ENCODE peak calls at places on chromosomes 7 and 10, in nine cellular contexts. M, L, J, Q, A, P, O, V and I are unnamed samples.
A peak's percentile ranks its signal among the peaks of the same experiment; 100 is the strongest.

GRCh38 chr10:3716093-3716492 is 68.9 kb downstream of the KLF6 start:
- DNase-seq in M (no peak), L (no peak), J (no peak), Q (no peak), A (no peak), P (no peak), O (no peak), V (no peak), I (no peak)

GRCh38 chr7:108138911-108139310 is 8.8 kb upstream of the LAMB4 start:
- DNase-seq in M (no peak), L (no peak), J (no peak), Q (no peak), A (no peak), P (no peak), O (no peak), V (no peak), I (no peak)

GRCh38 chr7:22640269-22640668 is 86.7 kb upstream of the IL6 start:
- DNase-seq in M (no peak), L (no peak), J (no peak), Q (no peak), A (no peak), P (no peak), O (no peak), V (no peak), I (no peak)

GRCh38 chr10:13587367-13587766 is 602 bp downstream of the PRPF18 start:
- DNase-seq in M (no peak), L (peak; percentile 38), J (no peak), Q (no peak), A (no peak), P (peak; percentile 75), O (no peak), V (peak; percentile 50), I (no peak)

GRCh38 chr10:50991496-50992355 is 82.6 kb upstream of the PRKG1 start:
- DNase-seq in M (no peak), L (peak; percentile 79), J (no peak), Q (no peak), A (no peak), P (peak; percentile 74), O (no peak), V (no peak), I (no peak)

GRCh38 chr10:115831025-115831424 is 442.0 kb downstream of the GFRA1 start:
- DNase-seq in M (no peak), L (no peak), J (no peak), Q (no peak), A (no peak), P (no peak), O (no peak), V (no peak), I (no peak)

GRCh38 chr7:26183545-26184282 is 16.8 kb downstream of the HNRNPA2B1 start:
- DNase-seq in M (no peak), L (no peak), J (no peak), Q (no peak), A (no peak), P (no peak), O (no peak), V (peak; percentile 38), I (no peak)

GRCh38 chr7:133642907-133643306 is 390.0 kb downstream of the EXOC4 start:
- DNase-seq in M (no peak), L (no peak), J (no peak), Q (no peak), A (no peak), P (no peak), O (no peak), V (no peak), I (no peak)

GRCh38 chr7:81467964-81468363 is 301.9 kb downstream of the HGF start:
- DNase-seq in M (no peak), L (no peak), J (no peak), Q (no peak), A (no peak), P (no peak), O (no peak), V (no peak), I (no peak)

GRCh38 chr7:85030893-85031292 is 156.0 kb downstream of the SEMA3D start:
- DNase-seq in M (peak; percentile 15), L (peak; percentile 80), J (peak; percentile 59), Q (peak; percentile 8), A (peak; percentile 70), P (no peak), O (no peak), V (peak; percentile 79), I (peak; percentile 37)

GRCh38 chr7:88363249-88363648 is 56.6 kb upstream of the STEAP4 start:
- DNase-seq in M (no peak), L (no peak), J (no peak), Q (no peak), A (no peak), P (no peak), O (no peak), V (peak; percentile 53), I (no peak)

GRCh38 chr7:30135551-30136271 is 925 bp downstream of the MTURN start:
- DNase-seq in M (peak; percentile 52), L (peak; percentile 81), J (no peak), Q (no peak), A (peak; percentile 80), P (peak; percentile 93), O (peak; percentile 39), V (peak; percentile 12), I (peak; percentile 55)

GRCh38 chr10:28906934-28907333 is 229.6 kb downstream of the BAMBI start:
- DNase-seq in M (no peak), L (no peak), J (no peak), Q (no peak), A (no peak), P (no peak), O (no peak), V (no peak), I (no peak)

GRCh38 chr10:101280511-101280910 is 51.2 kb upstream of the LBX1 start:
- DNase-seq in M (no peak), L (peak; percentile 20), J (no peak), Q (no peak), A (no peak), P (no peak), O (no peak), V (no peak), I (no peak)

GRCh38 chr7:90246184-90246583 is 1.2 kb downstream of the CFAP69 start:
- DNase-seq in M (no peak), L (peak; percentile 79), J (no peak), Q (no peak), A (no peak), P (no peak), O (no peak), V (no peak), I (no peak)

GRCh38 chr7:154794147-154794780 is 208.7 kb downstream of the PAXIP1 start:
- DNase-seq in M (no peak), L (no peak), J (no peak), Q (no peak), A (no peak), P (no peak), O (no peak), V (no peak), I (no peak)

GRCh38 chr10:78362406-78363022 is 328.9 kb downstream of the RPS24 start:
- DNase-seq in M (no peak), L (peak; percentile 50), J (no peak), Q (no peak), A (no peak), P (peak; percentile 79), O (no peak), V (no peak), I (peak; percentile 51)

GRCh38 chr7:95608344-95609173 is 12.2 kb upstream of the PDK4 start:
- DNase-seq in M (peak; percentile 31), L (peak; percentile 96), J (peak; percentile 81), Q (no peak), A (peak; percentile 98), P (peak; percentile 93), O (no peak), V (peak; percentile 100), I (peak; percentile 86)

GRCh38 chr7:131111081-131111576 is 216.5 kb upstream of the MKLN1 start:
- DNase-seq in M (no peak), L (peak; percentile 87), J (no peak), Q (no peak), A (peak; percentile 60), P (no peak), O (no peak), V (peak; percentile 64), I (peak; percentile 66)